ENCODE peak calls at places on chromosomes 1 and 21, in ten cellular contexts. One of them, this sample, is unnamed. For H3K4me1, the result is how much of the 10 kb centered on the place peaks cover.

GRCh38 chr21:26047279-26047967 is 123.1 kb downstream of the APP start:
- DNase-seq in MM.1S: no peak
- DNase-seq in CD8-positive, alpha-beta memory T cell: no peak
- DNase-seq in tibial nerve: no peak
- DNase-seq in ovary: no peak
- DNase-seq in left lung: no peak
- DNase-seq in mucosa of descending colon: no peak
- DNase-seq in aorta: no peak
- DNase-seq in mesenchymal stem cell: no peak
- DNase-seq in stomach: no peak
- DNase-seq in this sample: no peak

GRCh38 chr1:36858981-36859380 is 175.3 kb downstream of the GRIK3 start:
- DNase-seq in stomach: no peak
- DNase-seq in mucosa of descending colon: no peak
- DNase-seq in ovary: no peak
- DNase-seq in CD8-positive, alpha-beta memory T cell: no peak
- DNase-seq in tibial nerve: no peak
- DNase-seq in aorta: no peak
- DNase-seq in mesenchymal stem cell: no peak
- DNase-seq in left lung: no peak
- DNase-seq in MM.1S: no peak
- DNase-seq in this sample: peak

GRCh38 chr1:20051218-20051829 is 18.7 kb upstream of the PLA2G5 start:
- DNase-seq in mesenchymal stem cell: no peak
- DNase-seq in ovary: no peak
- DNase-seq in aorta: no peak
- DNase-seq in MM.1S: no peak
- DNase-seq in stomach: no peak
- DNase-seq in left lung: no peak
- DNase-seq in CD8-positive, alpha-beta memory T cell: no peak
- DNase-seq in tibial nerve: no peak
- DNase-seq in mucosa of descending colon: no peak
- DNase-seq in this sample: no peak

GRCh38 chr1:204451352-204452124 is 39.9 kb upstream of the PPP1R15B start:
- DNase-seq in left lung: no peak
- DNase-seq in tibial nerve: no peak
- DNase-seq in stomach: peak
- DNase-seq in MM.1S: no peak
- DNase-seq in mucosa of descending colon: peak
- DNase-seq in mesenchymal stem cell: no peak
- DNase-seq in aorta: no peak
- DNase-seq in ovary: no peak
- DNase-seq in CD8-positive, alpha-beta memory T cell: no peak
- DNase-seq in this sample: no peak

GRCh38 chr1:54486864-54487263 is 61.2 kb upstream of the ACOT11 start:
- DNase-seq in stomach: no peak
- DNase-seq in left lung: no peak
- DNase-seq in MM.1S: no peak
- DNase-seq in mucosa of descending colon: no peak
- DNase-seq in ovary: no peak
- DNase-seq in CD8-positive, alpha-beta memory T cell: no peak
- DNase-seq in tibial nerve: no peak
- DNase-seq in aorta: no peak
- DNase-seq in mesenchymal stem cell: no peak
- DNase-seq in this sample: no peak

GRCh38 chr1:87278791-87279190 is 49.9 kb upstream of the LMO4 start:
- DNase-seq in mesenchymal stem cell: no peak
- DNase-seq in tibial nerve: no peak
- DNase-seq in stomach: no peak
- DNase-seq in aorta: no peak
- DNase-seq in CD8-positive, alpha-beta memory T cell: no peak
- DNase-seq in ovary: no peak
- DNase-seq in MM.1S: no peak
- DNase-seq in mucosa of descending colon: no peak
- DNase-seq in left lung: no peak
- DNase-seq in this sample: no peak

GRCh38 chr1:244815600-244816099 is 19.8 kb upstream of the COX20 start:
- DNase-seq in mucosa of descending colon: no peak
- DNase-seq in CD8-positive, alpha-beta memory T cell: no peak
- DNase-seq in left lung: no peak
- DNase-seq in MM.1S: no peak
- DNase-seq in ovary: no peak
- DNase-seq in mesenchymal stem cell: no peak
- DNase-seq in aorta: no peak
- DNase-seq in stomach: no peak
- DNase-seq in tibial nerve: no peak
- DNase-seq in this sample: no peak

GRCh38 chr1:8631163-8631562 is 186.3 kb downstream of the RERE start:
- DNase-seq in stomach: no peak
- DNase-seq in tibial nerve: no peak
- DNase-seq in MM.1S: no peak
- DNase-seq in left lung: no peak
- DNase-seq in mucosa of descending colon: no peak
- DNase-seq in mesenchymal stem cell: peak
- DNase-seq in ovary: no peak
- DNase-seq in aorta: no peak
- DNase-seq in CD8-positive, alpha-beta memory T cell: no peak
- DNase-seq in this sample: no peak

GRCh38 chr1:50700226-50701020 is 259.6 kb downstream of the FAF1 start:
- DNase-seq in aorta: no peak
- DNase-seq in CD8-positive, alpha-beta memory T cell: no peak
- DNase-seq in mucosa of descending colon: no peak
- DNase-seq in stomach: no peak
- DNase-seq in ovary: no peak
- DNase-seq in MM.1S: no peak
- DNase-seq in mesenchymal stem cell: no peak
- DNase-seq in left lung: no peak
- DNase-seq in tibial nerve: no peak
- DNase-seq in this sample: no peak

GRCh38 chr1:212915245-212916091 is 34.9 kb upstream of the VASH2 start:
- DNase-seq in left lung: no peak
- DNase-seq in ovary: peak
- DNase-seq in CD8-positive, alpha-beta memory T cell: no peak
- DNase-seq in tibial nerve: no peak
- DNase-seq in mucosa of descending colon: no peak
- DNase-seq in aorta: peak
- DNase-seq in stomach: no peak
- DNase-seq in MM.1S: no peak
- DNase-seq in mesenchymal stem cell: peak
- DNase-seq in this sample: peak

GRCh38 chr1:243575070-243575469 is 275.0 kb downstream of the AKT3 start:
- DNase-seq in mesenchymal stem cell: no peak
- DNase-seq in CD8-positive, alpha-beta memory T cell: no peak
- DNase-seq in aorta: no peak
- DNase-seq in stomach: no peak
- DNase-seq in MM.1S: no peak
- DNase-seq in tibial nerve: no peak
- DNase-seq in ovary: no peak
- DNase-seq in mucosa of descending colon: no peak
- DNase-seq in left lung: no peak
- DNase-seq in this sample: no peak

GRCh38 chr1:59498640-59499039 is 201.7 kb downstream of the FGGY start:
- DNase-seq in CD8-positive, alpha-beta memory T cell: no peak
- DNase-seq in aorta: no peak
- DNase-seq in left lung: no peak
- DNase-seq in stomach: no peak
- DNase-seq in tibial nerve: peak
- DNase-seq in ovary: no peak
- DNase-seq in mesenchymal stem cell: peak
- DNase-seq in MM.1S: no peak
- DNase-seq in mucosa of descending colon: no peak
- DNase-seq in this sample: no peak

GRCh38 chr1:80534606-80535360 is 1266.0 kb upstream of the ADGRL2 start:
- DNase-seq in mesenchymal stem cell: peak
- DNase-seq in aorta: no peak
- DNase-seq in ovary: no peak
- DNase-seq in left lung: no peak
- DNase-seq in stomach: no peak
- DNase-seq in tibial nerve: no peak
- DNase-seq in CD8-positive, alpha-beta memory T cell: no peak
- DNase-seq in mucosa of descending colon: no peak
- DNase-seq in MM.1S: no peak
- DNase-seq in this sample: no peak

GRCh38 chr1:213737398-213738040 is 250.3 kb upstream of the PROX1 start:
- DNase-seq in tibial nerve: no peak
- DNase-seq in left lung: no peak
- DNase-seq in CD8-positive, alpha-beta memory T cell: no peak
- DNase-seq in stomach: no peak
- DNase-seq in MM.1S: no peak
- DNase-seq in ovary: no peak
- DNase-seq in mucosa of descending colon: no peak
- DNase-seq in aorta: no peak
- DNase-seq in mesenchymal stem cell: no peak
- DNase-seq in this sample: no peak

GRCh38 chr1:86207323-86207722 is 50.8 kb upstream of the COL24A1 start:
- DNase-seq in MM.1S: no peak
- DNase-seq in mucosa of descending colon: no peak
- DNase-seq in mesenchymal stem cell: peak
- DNase-seq in left lung: no peak
- DNase-seq in ovary: no peak
- DNase-seq in CD8-positive, alpha-beta memory T cell: no peak
- DNase-seq in tibial nerve: no peak
- DNase-seq in aorta: peak
- DNase-seq in stomach: no peak
- DNase-seq in this sample: no peak

GRCh38 chr1:46248122-46248920 is 758 bp downstream of the RAD54L start:
- DNase-seq in mucosa of descending colon: peak
- DNase-seq in tibial nerve: no peak
- DNase-seq in aorta: no peak
- DNase-seq in left lung: no peak
- DNase-seq in MM.1S: peak
- DNase-seq in stomach: peak
- DNase-seq in ovary: peak
- DNase-seq in CD8-positive, alpha-beta memory T cell: no peak
- DNase-seq in mesenchymal stem cell: peak
- DNase-seq in this sample: peak

GRCh38 chr1:40657046-40657445 is 8.4 kb downstream of the RIMS3 start:
- DNase-seq in MM.1S: no peak
- DNase-seq in stomach: no peak
- DNase-seq in ovary: no peak
- DNase-seq in CD8-positive, alpha-beta memory T cell: no peak
- DNase-seq in aorta: no peak
- DNase-seq in left lung: no peak
- DNase-seq in mesenchymal stem cell: no peak
- DNase-seq in tibial nerve: no peak
- DNase-seq in mucosa of descending colon: no peak
- DNase-seq in this sample: no peak

GRCh38 chr1:180248731-180249681 is 18.9 kb downstream of the LHX4 start:
- DNase-seq in tibial nerve: no peak
- DNase-seq in left lung: no peak
- DNase-seq in stomach: no peak
- DNase-seq in mucosa of descending colon: no peak
- DNase-seq in aorta: peak
- DNase-seq in MM.1S: no peak
- DNase-seq in ovary: no peak
- DNase-seq in CD8-positive, alpha-beta memory T cell: no peak
- DNase-seq in mesenchymal stem cell: no peak
- DNase-seq in this sample: peak
- H3K4me1 ChIP-seq in tibial nerve: under half
- H3K4me1 ChIP-seq in left lung: under half
- H3K4me1 ChIP-seq in stomach: under half
- H3K4me1 ChIP-seq in mucosa of descending colon: under half
- H3K4me1 ChIP-seq in aorta: under half
- H3K4me1 ChIP-seq in MM.1S: under half
- H3K4me1 ChIP-seq in ovary: under half
- H3K4me1 ChIP-seq in CD8-positive, alpha-beta memory T cell: under half
- H3K4me1 ChIP-seq in mesenchymal stem cell: under half
- H3K4me1 ChIP-seq in this sample: under half

GRCh38 chr1:39196244-39197215 is 8.0 kb upstream of the MACF1 start:
- DNase-seq in tibial nerve: no peak
- DNase-seq in ovary: no peak
- DNase-seq in mucosa of descending colon: no peak
- DNase-seq in MM.1S: peak
- DNase-seq in mesenchymal stem cell: no peak
- DNase-seq in CD8-positive, alpha-beta memory T cell: peak
- DNase-seq in stomach: no peak
- DNase-seq in aorta: no peak
- DNase-seq in left lung: no peak
- DNase-seq in this sample: no peak
- H3K4me3 ChIP-seq in tibial nerve: no peak
- H3K4me3 ChIP-seq in ovary: no peak
- H3K4me3 ChIP-seq in mucosa of descending colon: no peak
- H3K4me3 ChIP-seq in MM.1S: peak
- H3K4me3 ChIP-seq in mesenchymal stem cell: no peak
- H3K4me3 ChIP-seq in CD8-positive, alpha-beta memory T cell: peak
- H3K4me3 ChIP-seq in stomach: no peak
- H3K4me3 ChIP-seq in aorta: no peak
- H3K4me3 ChIP-seq in left lung: no peak
- H3K4me3 ChIP-seq in this sample: no peak

DNA sequence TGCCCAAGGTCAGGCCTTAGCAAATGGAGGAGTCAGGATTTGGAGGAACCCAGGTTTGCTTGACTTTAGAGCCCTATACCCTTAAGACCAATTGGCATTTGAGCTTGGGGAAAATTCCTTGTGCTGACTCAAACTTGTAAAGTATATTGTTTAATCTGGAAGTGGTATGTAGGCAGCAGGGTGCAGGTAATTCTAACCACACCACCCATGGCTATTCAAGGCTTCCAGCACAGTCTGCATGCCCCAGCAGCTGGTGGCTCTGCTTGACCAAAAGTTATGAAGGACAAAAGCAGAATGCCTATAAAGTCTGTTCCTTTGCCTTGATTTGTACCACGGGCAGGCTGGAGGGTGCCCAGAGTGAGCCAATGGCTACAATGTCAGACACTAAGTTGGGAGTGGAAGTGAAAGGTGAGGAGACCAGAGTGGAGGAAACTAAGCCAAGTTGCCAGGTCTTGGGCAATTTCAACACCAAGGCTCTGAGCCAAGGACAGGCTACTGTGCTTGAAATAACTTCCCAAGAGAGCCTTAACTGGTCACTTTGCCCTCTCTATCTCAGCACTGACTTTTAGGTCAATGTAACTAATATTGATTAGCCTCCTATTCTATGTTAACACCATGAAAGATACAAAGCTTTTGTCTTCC is 4.7 kb upstream of the G0S2 start:
- DNase-seq in left lung: no peak
- DNase-seq in mucosa of descending colon: no peak
- DNase-seq in stomach: no peak
- DNase-seq in mesenchymal stem cell: no peak
- DNase-seq in ovary: no peak
- DNase-seq in MM.1S: no peak
- DNase-seq in tibial nerve: no peak
- DNase-seq in aorta: no peak
- DNase-seq in CD8-positive, alpha-beta memory T cell: no peak
- DNase-seq in this sample: peak
- H3K4me1 ChIP-seq in left lung: under half
- H3K4me1 ChIP-seq in mucosa of descending colon: under half
- H3K4me1 ChIP-seq in stomach: under half
- H3K4me1 ChIP-seq in mesenchymal stem cell: under half
- H3K4me1 ChIP-seq in ovary: under half
- H3K4me1 ChIP-seq in MM.1S: under half
- H3K4me1 ChIP-seq in tibial nerve: under half
- H3K4me1 ChIP-seq in aorta: under half
- H3K4me1 ChIP-seq in CD8-positive, alpha-beta memory T cell: under half
- H3K4me1 ChIP-seq in this sample: under half

DNA sequence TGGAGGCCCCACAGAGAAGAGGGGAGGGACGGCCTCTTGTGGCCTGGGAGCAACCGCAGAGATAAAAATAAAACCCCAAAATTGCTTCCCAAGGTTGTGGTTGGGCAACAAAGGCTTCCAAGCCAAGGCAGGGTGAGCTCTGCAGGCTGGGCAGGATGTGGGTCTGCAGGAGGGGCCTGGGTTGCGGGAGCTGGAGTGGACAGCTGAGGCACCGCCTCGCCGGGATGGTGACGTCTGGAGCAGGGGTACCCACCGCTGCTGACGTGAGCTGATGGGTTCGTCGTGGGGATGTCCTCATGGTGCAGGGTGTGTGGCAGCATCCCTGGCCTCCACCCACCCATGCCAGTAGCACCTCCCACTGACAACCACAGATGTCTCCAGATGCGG is 3.7 kb downstream of the AURKAIP1 start:
- DNase-seq in aorta: no peak
- DNase-seq in stomach: no peak
- DNase-seq in CD8-positive, alpha-beta memory T cell: peak
- DNase-seq in tibial nerve: no peak
- DNase-seq in mucosa of descending colon: no peak
- DNase-seq in ovary: no peak
- DNase-seq in mesenchymal stem cell: no peak
- DNase-seq in left lung: peak
- DNase-seq in MM.1S: no peak
- DNase-seq in this sample: no peak
- H3K4me3 ChIP-seq in aorta: no peak
- H3K4me3 ChIP-seq in stomach: peak
- H3K4me3 ChIP-seq in CD8-positive, alpha-beta memory T cell: peak
- H3K4me3 ChIP-seq in tibial nerve: no peak
- H3K4me3 ChIP-seq in mucosa of descending colon: no peak
- H3K4me3 ChIP-seq in ovary: no peak
- H3K4me3 ChIP-seq in mesenchymal stem cell: no peak
- H3K4me3 ChIP-seq in left lung: no peak
- H3K4me3 ChIP-seq in MM.1S: no peak
- H3K4me3 ChIP-seq in this sample: no peak